ENCODE peak calls at places on chromosomes 3 and 15, in nine cellular contexts. Q is activated CD8-positive, alpha-beta memory T cell treated with anti-CD3 and anti-CD28 coated beads, Interleukin-2, amount 10 ng/mL, durations not matched to agents 7 days and 5 days; R is stimulated activated memory B cell treated with anti-CD40 and anti-IgM and Interleukin-4, amounts not matched to agents 10 μg/mL and 1 μg/mL and 100 μg/mL, for 72 hours; K is heart right ventricle; H is HepG2; V is activated CD8-positive, alpha-beta T cell treated with anti-CD3 and anti-CD28 coated beads for 36 hours; B is mucosa of descending colon; M is activated naive CD8-positive, alpha-beta T cell treated with anti-CD3 and anti-CD28 coated beads, Interleukin-2, amount 50 U/mL, for 24 hours; E is stimulated activated naive CD8-positive, alpha-beta T cell treated with anti-CD3 and anti-CD28 coated beads, Interleukin-15, amount 100 ng/mL, for 72 hours. X is an unnamed sample.

GRCh38 chr15:31447893-31448634 is 121.4 kb downstream of the KLF13 start:
- ATAC-seq in M (no peak), E (no peak), B (no peak), R (no peak), H (no peak), Q (no peak), V (no peak), K (no peak), X (no peak)

GRCh38 chr3:80771085-80771484 is 990.4 kb downstream of the GBE1 start:
- ATAC-seq in K (no peak), B (no peak), H (no peak), V (no peak), Q (no peak), E (peak), M (no peak), R (peak), X (no peak)

GRCh38 chr3:129399895-129400357 is 28.5 kb downstream of the EFCAB12 start:
- ATAC-seq in B (no peak), K (peak), E (peak), Q (peak), R (peak), V (peak), H (peak), M (peak), X (peak)

GRCh38 chr15:101401286-101401685 is 88.2 kb downstream of the PCSK6 start:
- ATAC-seq in K (no peak), Q (no peak), R (no peak), V (no peak), E (no peak), H (no peak), B (no peak), M (no peak), X (no peak)

GRCh38 chr3:123711356-123711755 is 126.5 kb upstream of the HACD2 start:
- ATAC-seq in H (no peak), E (no peak), Q (no peak), R (no peak), M (no peak), K (no peak), V (no peak), B (no peak), X (no peak)

GRCh38 chr3:24514139-24514538 is 19.5 kb upstream of the THRB start:
- ATAC-seq in R (no peak), M (no peak), K (no peak), B (peak), Q (no peak), H (no peak), E (no peak), V (no peak), X (no peak)

GRCh38 chr3:157836022-157836421 is 270.2 kb downstream of the SHOX2 start:
- ATAC-seq in V (no peak), B (no peak), E (no peak), K (no peak), H (no peak), M (no peak), R (no peak), Q (no peak), X (no peak)

GRCh38 chr15:70078578-70079417 is 18.9 kb downstream of the TLE3 start:
- ATAC-seq in B (peak), M (no peak), H (peak), Q (no peak), E (no peak), K (no peak), R (no peak), V (no peak), X (no peak)

GRCh38 chr3:183317886-183318845 is 65.1 kb downstream of the B3GNT5 start:
- ATAC-seq in K (no peak), H (no peak), E (no peak), M (no peak), B (peak), V (no peak), R (no peak), Q (no peak), X (no peak)

GRCh38 chr3:37904614-37905047 is 43.0 kb downstream of the CTDSPL start:
- ATAC-seq in B (no peak), R (no peak), V (no peak), K (peak), M (no peak), E (no peak), H (no peak), Q (no peak), X (no peak)

GRCh38 chr3:4751057-4752051 is 227.9 kb upstream of the BHLHE40 start:
- ATAC-seq in M (no peak), H (no peak), R (peak), K (peak), B (peak), E (peak), Q (no peak), V (no peak), X (peak)

GRCh38 chr3:143795849-143796248 is 52.4 kb downstream of the SLC9A9 start:
- ATAC-seq in M (no peak), K (no peak), B (no peak), Q (no peak), R (no peak), H (no peak), V (no peak), E (no peak), X (peak)

GRCh38 chr3:195194559-195195161 is 76.3 kb downstream of the XXYLT1 start:
- ATAC-seq in E (peak), H (no peak), B (no peak), M (peak), V (peak), R (no peak), Q (peak), K (no peak), X (peak)

GRCh38 chr3:9179826-9180763 is 69.4 kb downstream of the SRGAP3 start:
- ATAC-seq in V (peak), K (no peak), H (no peak), B (peak), E (peak), R (peak), Q (peak), M (peak), X (peak)

GRCh38 chr3:34882764-34883163 is 756.6 kb upstream of the ARPP21 start:
- ATAC-seq in B (no peak), V (no peak), K (no peak), E (no peak), R (no peak), H (no peak), M (no peak), Q (no peak), X (no peak)

X was measured in activated T-helper 17 cell treated with anti-CD3 and anti-CD28 coated beads, Interleukin-2, amount 50 U/mL, for 72 hours.